ENCODE peak calls at places on chromosome 13, in five cellular contexts. One of them, this sample, is unnamed.

GRCh38 chr13:91722267-91722884 is 324.0 kb downstream of the GPC5 start:
- DNase-seq in thoracic aorta: no peak
- DNase-seq in fibroblast of mammary gland: peak
- DNase-seq in AG09309: no peak
- DNase-seq in cardiac fibroblast: peak
- DNase-seq in this sample: no peak

GRCh38 chr13:80962173-80962572 is 621.2 kb upstream of the SPRY2 start:
- DNase-seq in AG09309: no peak
- DNase-seq in fibroblast of mammary gland: no peak
- DNase-seq in cardiac fibroblast: peak
- DNase-seq in thoracic aorta: no peak
- DNase-seq in this sample: no peak

GRCh38 chr13:109750376-109750775 is 36.0 kb downstream of the IRS2 start:
- DNase-seq in fibroblast of mammary gland: no peak
- DNase-seq in thoracic aorta: no peak
- DNase-seq in AG09309: no peak
- DNase-seq in cardiac fibroblast: no peak
- DNase-seq in this sample: no peak

GRCh38 chr13:113907637-113908617 is 44.1 kb upstream of the GAS6 start:
- DNase-seq in fibroblast of mammary gland: peak
- DNase-seq in cardiac fibroblast: peak
- DNase-seq in AG09309: peak
- DNase-seq in thoracic aorta: no peak
- DNase-seq in this sample: no peak

GRCh38 chr13:101457176-101457575 is 4.7 kb downstream of the ITGBL1 start:
- DNase-seq in AG09309: no peak
- DNase-seq in fibroblast of mammary gland: no peak
- DNase-seq in thoracic aorta: no peak
- DNase-seq in cardiac fibroblast: no peak
- DNase-seq in this sample: no peak

GRCh38 chr13:49308104-49308875 is 60.6 kb downstream of the CDADC1 start:
- DNase-seq in fibroblast of mammary gland: peak
- DNase-seq in AG09309: no peak
- DNase-seq in cardiac fibroblast: peak
- DNase-seq in thoracic aorta: peak
- DNase-seq in this sample: no peak

GRCh38 chr13:46747031-46747820 is 49.7 kb downstream of the ESD start:
- DNase-seq in cardiac fibroblast: no peak
- DNase-seq in AG09309: no peak
- DNase-seq in thoracic aorta: no peak
- DNase-seq in fibroblast of mammary gland: no peak
- DNase-seq in this sample: no peak

GRCh38 chr13:104592127-104592526 is 1525.9 kb upstream of the SLC10A2 start:
- DNase-seq in AG09309: no peak
- DNase-seq in cardiac fibroblast: peak
- DNase-seq in fibroblast of mammary gland: peak
- DNase-seq in thoracic aorta: no peak
- DNase-seq in this sample: no peak

GRCh38 chr13:44969858-44970484 is 19.3 kb downstream of the NUFIP1 start:
- DNase-seq in cardiac fibroblast: peak
- DNase-seq in AG09309: peak
- DNase-seq in thoracic aorta: no peak
- DNase-seq in fibroblast of mammary gland: peak
- DNase-seq in this sample: no peak

GRCh38 chr13:114311908-114312307 is 2.4 kb upstream of the CHAMP1 start:
- DNase-seq in thoracic aorta: no peak
- DNase-seq in fibroblast of mammary gland: peak
- DNase-seq in AG09309: no peak
- DNase-seq in cardiac fibroblast: peak
- DNase-seq in this sample: no peak

GRCh38 chr13:100209857-100210580 is 121.1 kb downstream of the PCCA start:
- DNase-seq in fibroblast of mammary gland: peak
- DNase-seq in cardiac fibroblast: peak
- DNase-seq in thoracic aorta: no peak
- DNase-seq in AG09309: no peak
- DNase-seq in this sample: no peak

GRCh38 chr13:97577026-97577425 is 143.1 kb downstream of the RAP2A start:
- DNase-seq in cardiac fibroblast: no peak
- DNase-seq in thoracic aorta: no peak
- DNase-seq in AG09309: no peak
- DNase-seq in fibroblast of mammary gland: no peak
- DNase-seq in this sample: no peak

GRCh38 chr13:103188688-103189326 is 122.6 kb upstream of the SLC10A2 start:
- DNase-seq in fibroblast of mammary gland: peak
- DNase-seq in cardiac fibroblast: peak
- DNase-seq in thoracic aorta: no peak
- DNase-seq in AG09309: no peak
- DNase-seq in this sample: no peak

GRCh38 chr13:83618966-83619365 is 263.3 kb downstream of the SLITRK1 start:
- DNase-seq in thoracic aorta: no peak
- DNase-seq in fibroblast of mammary gland: peak
- DNase-seq in cardiac fibroblast: peak
- DNase-seq in AG09309: peak
- DNase-seq in this sample: no peak

GRCh38 chr13:71492346-71492871 is 374.6 kb downstream of the DACH1 start:
- DNase-seq in AG09309: no peak
- DNase-seq in thoracic aorta: no peak
- DNase-seq in cardiac fibroblast: no peak
- DNase-seq in fibroblast of mammary gland: no peak
- DNase-seq in this sample: no peak

GRCh38 chr13:19155321-19155861 is 26.2 kb downstream of the TUBA3C start:
- DNase-seq in fibroblast of mammary gland: no peak
- DNase-seq in thoracic aorta: no peak
- DNase-seq in cardiac fibroblast: no peak
- DNase-seq in AG09309: no peak
- DNase-seq in this sample: no peak

GRCh38 chr13:114105351-114106225 is 26.8 kb downstream of the RASA3 start:
- DNase-seq in cardiac fibroblast: no peak
- DNase-seq in AG09309: no peak
- DNase-seq in fibroblast of mammary gland: no peak
- DNase-seq in thoracic aorta: no peak
- DNase-seq in this sample: no peak

DNA sequence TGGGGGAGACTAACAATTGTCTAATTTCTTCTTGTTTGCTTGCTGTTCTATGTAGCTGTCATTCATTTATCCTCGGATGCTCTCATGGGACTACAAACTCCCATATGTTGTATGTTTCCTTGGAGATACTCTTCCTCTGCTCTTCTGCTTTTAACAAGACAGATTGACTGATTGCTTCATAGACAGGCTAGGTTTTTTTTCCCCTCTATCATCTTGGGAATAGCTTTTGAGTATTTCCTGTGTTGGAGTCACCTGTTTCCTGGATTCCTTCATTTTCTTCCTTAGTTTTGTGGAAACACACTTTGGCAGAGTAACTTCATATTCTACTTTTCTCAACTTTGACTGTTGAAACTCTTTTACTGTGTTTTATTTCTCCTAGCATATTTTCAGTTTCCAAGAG is 27.6 kb downstream of the EDNRB start:
- DNase-seq in AG09309: no peak
- DNase-seq in thoracic aorta: no peak
- DNase-seq in cardiac fibroblast: no peak
- DNase-seq in fibroblast of mammary gland: no peak
- DNase-seq in this sample: no peak
- H3K4me3 ChIP-seq in AG09309: no peak
- H3K4me3 ChIP-seq in thoracic aorta: no peak
- H3K4me3 ChIP-seq in cardiac fibroblast: no peak
- H3K4me3 ChIP-seq in fibroblast of mammary gland: no peak
- H3K4me3 ChIP-seq in this sample: no peak

DNA sequence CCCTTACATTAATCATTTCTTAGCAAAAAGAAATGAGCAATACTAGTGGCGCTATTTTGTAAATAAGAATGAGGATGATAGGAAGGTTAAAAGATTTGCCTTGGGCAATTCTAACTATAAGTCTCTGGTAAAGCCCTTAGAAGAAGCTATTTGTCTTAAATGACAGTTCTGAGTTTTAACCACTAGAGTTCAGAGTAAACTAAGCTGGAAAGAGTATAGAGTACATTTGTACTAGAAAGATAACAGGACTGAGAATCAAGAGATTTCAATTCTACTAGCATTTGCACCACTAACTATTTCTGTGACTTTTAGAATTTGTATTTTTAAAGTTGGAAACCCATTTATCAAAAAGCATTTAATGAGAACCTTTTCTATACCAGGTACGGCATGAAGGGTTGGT is 750.3 kb downstream of the OLFM4 start:
- DNase-seq in thoracic aorta: no peak
- DNase-seq in fibroblast of mammary gland: no peak
- DNase-seq in AG09309: no peak
- DNase-seq in cardiac fibroblast: no peak
- DNase-seq in this sample: no peak
- TF ChIP-seq CTCF in thoracic aorta: no peak
- TF ChIP-seq CTCF in fibroblast of mammary gland: no peak
- TF ChIP-seq CTCF in AG09309: no peak
- TF ChIP-seq CTCF in cardiac fibroblast: no peak
- TF ChIP-seq CTCF in this sample: no peak

GRCh38 chr13:30116379-30116778 is 191.0 kb downstream of the KATNAL1 start:
- DNase-seq in cardiac fibroblast: no peak
- DNase-seq in fibroblast of mammary gland: no peak
- DNase-seq in thoracic aorta: no peak
- DNase-seq in AG09309: no peak
- DNase-seq in this sample: no peak
- H3K4me3 ChIP-seq in cardiac fibroblast: no peak
- H3K4me3 ChIP-seq in fibroblast of mammary gland: no peak
- H3K4me3 ChIP-seq in thoracic aorta: no peak
- H3K4me3 ChIP-seq in AG09309: no peak
- H3K4me3 ChIP-seq in this sample: no peak

DNA sequence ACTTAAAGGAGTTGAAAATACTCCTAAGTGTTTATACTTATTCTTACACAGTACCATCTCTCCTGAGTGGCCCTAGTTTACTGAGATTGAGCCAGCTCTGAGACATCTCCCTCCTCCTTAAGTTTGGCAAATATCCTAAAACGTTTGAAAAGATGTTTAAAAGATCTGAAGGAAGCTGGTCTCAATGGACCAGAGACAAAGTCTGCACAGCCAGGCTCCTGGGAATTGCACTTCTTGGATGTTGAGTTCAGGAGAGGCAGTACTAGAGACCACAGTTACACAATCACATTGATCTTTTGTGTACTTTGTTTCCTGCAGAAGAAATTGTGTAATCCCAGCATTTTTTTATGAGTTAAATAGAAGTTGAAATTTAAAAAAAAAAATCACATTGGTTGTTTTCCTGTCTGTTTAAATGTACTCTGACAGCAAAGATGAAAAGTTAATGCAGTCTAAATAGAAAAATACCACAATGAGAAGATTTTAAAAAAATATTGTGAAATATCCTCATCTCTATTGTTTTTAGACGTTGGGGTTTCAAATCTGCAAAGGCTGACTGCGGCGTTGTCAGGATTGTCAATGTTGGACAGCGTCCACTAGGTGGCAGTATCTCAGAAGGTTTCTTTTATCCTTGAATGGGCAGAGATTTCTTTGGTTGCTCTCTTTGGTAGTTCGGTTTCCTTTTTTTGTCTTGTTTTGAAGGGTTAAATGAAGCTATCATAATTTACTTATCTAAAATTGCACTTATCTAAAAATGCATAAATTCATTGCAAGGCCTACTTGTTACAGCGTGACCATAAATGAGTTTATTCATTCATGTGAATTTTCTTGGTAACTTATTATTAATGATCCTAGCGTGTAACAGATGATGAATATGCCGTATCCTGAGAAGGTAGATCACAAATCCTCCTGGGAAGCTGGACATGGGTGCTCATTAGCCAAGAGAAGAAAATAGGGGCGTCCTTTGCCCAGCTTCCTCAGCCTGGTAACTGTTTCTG is 20.9 kb downstream of the TNFSF11 start:
- DNase-seq in cardiac fibroblast: peak
- DNase-seq in AG09309: peak
- DNase-seq in thoracic aorta: no peak
- DNase-seq in fibroblast of mammary gland: peak
- DNase-seq in this sample: peak
- TF ChIP-seq CTCF in cardiac fibroblast: peak
- TF ChIP-seq CTCF in AG09309: peak
- TF ChIP-seq CTCF in thoracic aorta: peak
- TF ChIP-seq CTCF in fibroblast of mammary gland: peak
- TF ChIP-seq CTCF in this sample: peak

GRCh38 chr13:61414686-61415664 is 674 bp downstream of the PCDH20 start:
- DNase-seq in AG09309: no peak
- DNase-seq in fibroblast of mammary gland: no peak
- DNase-seq in thoracic aorta: no peak
- DNase-seq in cardiac fibroblast: peak
- DNase-seq in this sample: no peak

GRCh38 chr13:61417171-61417570 is 1.5 kb upstream of the PCDH20 start:
- DNase-seq in cardiac fibroblast: no peak
- DNase-seq in fibroblast of mammary gland: no peak
- DNase-seq in thoracic aorta: no peak
- DNase-seq in AG09309: no peak
- DNase-seq in this sample: no peak

GRCh38 chr13:61413572-61413971 is 2.1 kb downstream of the PCDH20 start:
- DNase-seq in AG09309: no peak
- DNase-seq in fibroblast of mammary gland: no peak
- DNase-seq in cardiac fibroblast: no peak
- DNase-seq in thoracic aorta: no peak
- DNase-seq in this sample: no peak

GRCh38 chr13:61415749-61416148 is at the start of gene PCDH20:
- DNase-seq in fibroblast of mammary gland: no peak
- DNase-seq in cardiac fibroblast: no peak
- DNase-seq in AG09309: no peak
- DNase-seq in thoracic aorta: no peak
- DNase-seq in this sample: no peak

GRCh38 chr13:61414136-61414535 is 1.5 kb downstream of the PCDH20 start:
- DNase-seq in cardiac fibroblast: no peak
- DNase-seq in thoracic aorta: no peak
- DNase-seq in fibroblast of mammary gland: no peak
- DNase-seq in AG09309: no peak
- DNase-seq in this sample: no peak
- H3K4me3 ChIP-seq in cardiac fibroblast: no peak
- H3K4me3 ChIP-seq in thoracic aorta: peak
- H3K4me3 ChIP-seq in fibroblast of mammary gland: no peak
- H3K4me3 ChIP-seq in AG09309: no peak
- H3K4me3 ChIP-seq in this sample: no peak

DNA sequence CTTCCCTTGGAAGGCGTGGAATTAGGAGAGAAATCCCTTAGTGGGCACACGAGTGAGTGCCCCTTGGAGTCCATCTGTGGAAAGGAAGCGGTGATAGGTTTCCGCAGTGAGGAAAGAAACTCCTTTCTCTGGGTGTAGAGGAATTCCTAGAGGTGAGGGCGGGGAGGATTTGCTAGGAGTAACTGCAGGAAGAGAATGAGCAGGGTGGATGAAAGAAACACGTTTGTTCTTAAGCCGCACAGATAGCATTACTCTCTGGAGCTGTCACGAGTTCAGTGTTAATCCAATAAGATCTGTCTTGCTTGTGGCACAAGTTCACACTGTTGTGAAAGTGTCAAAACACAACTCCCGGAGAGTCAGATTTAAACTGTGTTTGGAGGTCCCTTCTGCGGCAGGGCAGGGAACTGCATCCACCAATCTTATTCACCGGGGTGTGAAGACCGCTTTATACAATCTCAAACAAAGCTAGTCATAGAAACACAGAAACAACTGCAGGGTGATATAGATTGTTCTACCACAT is 1.2 kb downstream of the KL start:
- DNase-seq in AG09309: no peak
- DNase-seq in fibroblast of mammary gland: peak
- DNase-seq in cardiac fibroblast: peak
- DNase-seq in thoracic aorta: no peak
- DNase-seq in this sample: peak
- TF ChIP-seq CTCF in AG09309: no peak
- TF ChIP-seq CTCF in fibroblast of mammary gland: peak
- TF ChIP-seq CTCF in cardiac fibroblast: peak
- TF ChIP-seq CTCF in thoracic aorta: peak
- TF ChIP-seq CTCF in this sample: peak

GRCh38 chr13:29805994-29806748 is 44.2 kb downstream of the UBL3 start:
- DNase-seq in thoracic aorta: no peak
- DNase-seq in AG09309: no peak
- DNase-seq in fibroblast of mammary gland: no peak
- DNase-seq in cardiac fibroblast: no peak
- DNase-seq in this sample: no peak
- H3K4me3 ChIP-seq in thoracic aorta: no peak
- H3K4me3 ChIP-seq in AG09309: no peak
- H3K4me3 ChIP-seq in fibroblast of mammary gland: no peak
- H3K4me3 ChIP-seq in cardiac fibroblast: no peak
- H3K4me3 ChIP-seq in this sample: no peak